ENCODE peak calls at places on chromosomes 6 and 20, in five cellular contexts. One of them, this sample, is unnamed.

GRCh38 chr20:49575551-49576060 is 7.7 kb upstream of the PTGIS start:
- DNase-seq in fibroblast of lung: peak
- DNase-seq in GM13976: no peak
- DNase-seq in nephron progenitor cell: no peak
- DNase-seq in osteocyte: no peak
- DNase-seq in this sample: no peak

GRCh38 chr6:27532820-27533538 is 60.1 kb upstream of the ZNF184 start:
- DNase-seq in fibroblast of lung: peak
- DNase-seq in GM13976: no peak
- DNase-seq in nephron progenitor cell: peak
- DNase-seq in osteocyte: no peak
- DNase-seq in this sample: no peak

GRCh38 chr6:19836799-19837510 is at the start of gene ID4:
- DNase-seq in fibroblast of lung: peak
- DNase-seq in GM13976: no peak
- DNase-seq in nephron progenitor cell: peak
- DNase-seq in osteocyte: peak
- DNase-seq in this sample: peak

GRCh38 chr20:34586488-34587163 is 28.1 kb downstream of the MAP1LC3A start:
- DNase-seq in fibroblast of lung: no peak
- DNase-seq in GM13976: no peak
- DNase-seq in nephron progenitor cell: no peak
- DNase-seq in osteocyte: peak
- DNase-seq in this sample: no peak

GRCh38 chr6:36024154-36024760 is at the start of gene SLC26A8:
- DNase-seq in fibroblast of lung: no peak
- DNase-seq in GM13976: peak
- DNase-seq in nephron progenitor cell: peak
- DNase-seq in osteocyte: peak
- DNase-seq in this sample: no peak

GRCh38 chr6:82015043-82015442 is 232.5 kb downstream of the IBTK start:
- DNase-seq in fibroblast of lung: peak
- DNase-seq in GM13976: no peak
- DNase-seq in nephron progenitor cell: no peak
- DNase-seq in osteocyte: no peak
- DNase-seq in this sample: no peak

GRCh38 chr6:79450984-79451383 is 86.2 kb downstream of the LCA5 start:
- DNase-seq in fibroblast of lung: no peak
- DNase-seq in GM13976: no peak
- DNase-seq in nephron progenitor cell: no peak
- DNase-seq in osteocyte: no peak
- DNase-seq in this sample: no peak

GRCh38 chr6:144150673-144151009 is 324 bp downstream of the STX11 start:
- DNase-seq in fibroblast of lung: peak
- DNase-seq in GM13976: peak
- DNase-seq in nephron progenitor cell: no peak
- DNase-seq in osteocyte: no peak
- DNase-seq in this sample: no peak

GRCh38 chr6:16544521-16544920 is 216.7 kb downstream of the ATXN1 start:
- DNase-seq in fibroblast of lung: no peak
- DNase-seq in GM13976: no peak
- DNase-seq in nephron progenitor cell: no peak
- DNase-seq in osteocyte: no peak
- DNase-seq in this sample: no peak

GRCh38 chr6:149080511-149080910 is 237.0 kb upstream of the TAB2 start:
- DNase-seq in fibroblast of lung: peak
- DNase-seq in GM13976: no peak
- DNase-seq in nephron progenitor cell: no peak
- DNase-seq in osteocyte: no peak
- DNase-seq in this sample: no peak

GRCh38 chr20:2133318-2134183 is 31.9 kb downstream of the STK35 start:
- DNase-seq in fibroblast of lung: peak
- DNase-seq in GM13976: no peak
- DNase-seq in nephron progenitor cell: no peak
- DNase-seq in osteocyte: no peak
- DNase-seq in this sample: no peak

GRCh38 chr20:52340036-52340634 is 148.6 kb upstream of the ZFP64 start:
- DNase-seq in fibroblast of lung: no peak
- DNase-seq in GM13976: no peak
- DNase-seq in nephron progenitor cell: no peak
- DNase-seq in osteocyte: no peak
- DNase-seq in this sample: no peak

GRCh38 chr6:112781236-112781635 is 434.1 kb downstream of the RFPL4B start:
- DNase-seq in fibroblast of lung: peak
- DNase-seq in GM13976: no peak
- DNase-seq in nephron progenitor cell: peak
- DNase-seq in osteocyte: no peak
- DNase-seq in this sample: no peak

GRCh38 chr6:33822575-33823395 is 19.0 kb upstream of the MLN start:
- DNase-seq in fibroblast of lung: no peak
- DNase-seq in GM13976: no peak
- DNase-seq in nephron progenitor cell: peak
- DNase-seq in osteocyte: no peak
- DNase-seq in this sample: no peak

GRCh38 chr20:32052792-32053362 is 835 bp downstream of the HCK start:
- DNase-seq in fibroblast of lung: no peak
- DNase-seq in GM13976: peak
- DNase-seq in nephron progenitor cell: no peak
- DNase-seq in osteocyte: no peak
- DNase-seq in this sample: no peak

GRCh38 chr20:57069442-57069841 is 197.0 kb downstream of the BMP7 start:
- DNase-seq in fibroblast of lung: no peak
- DNase-seq in GM13976: no peak
- DNase-seq in nephron progenitor cell: no peak
- DNase-seq in osteocyte: no peak
- DNase-seq in this sample: no peak

GRCh38 chr6:11700118-11700718 is 78.4 kb downstream of the ADTRP start:
- DNase-seq in fibroblast of lung: peak
- DNase-seq in GM13976: no peak
- DNase-seq in nephron progenitor cell: no peak
- DNase-seq in osteocyte: no peak
- DNase-seq in this sample: no peak

GRCh38 chr6:118263929-118264486 is 284.1 kb upstream of the PLN start:
- DNase-seq in fibroblast of lung: peak
- DNase-seq in GM13976: peak
- DNase-seq in nephron progenitor cell: peak
- DNase-seq in osteocyte: no peak
- DNase-seq in this sample: no peak

GRCh38 chr6:99282479-99283062 is 66.9 kb downstream of the FAXC start:
- DNase-seq in fibroblast of lung: peak
- DNase-seq in GM13976: peak
- DNase-seq in nephron progenitor cell: no peak
- DNase-seq in osteocyte: no peak
- DNase-seq in this sample: no peak

GRCh38 chr6:144675231-144675861 is 390.2 kb downstream of the UTRN start:
- DNase-seq in fibroblast of lung: peak
- DNase-seq in GM13976: no peak
- DNase-seq in nephron progenitor cell: no peak
- DNase-seq in osteocyte: no peak
- DNase-seq in this sample: no peak

GRCh38 chr20:25623225-25623735 is 534 bp downstream of the NANP start:
- DNase-seq in fibroblast of lung: peak
- DNase-seq in GM13976: no peak
- DNase-seq in nephron progenitor cell: peak
- DNase-seq in osteocyte: no peak
- DNase-seq in this sample: peak

GRCh38 chr20:38406476-38406875 is 28.7 kb downstream of the SNHG17 start:
- DNase-seq in fibroblast of lung: no peak
- DNase-seq in GM13976: no peak
- DNase-seq in nephron progenitor cell: no peak
- DNase-seq in osteocyte: no peak
- DNase-seq in this sample: no peak

GRCh38 chr6:116945809-116946208 is 68.8 kb downstream of the RFX6 start:
- DNase-seq in fibroblast of lung: peak
- DNase-seq in GM13976: no peak
- DNase-seq in nephron progenitor cell: no peak
- DNase-seq in osteocyte: no peak
- DNase-seq in this sample: no peak

GRCh38 chr6:90458353-90459224 is 128.3 kb downstream of the MAP3K7 start:
- DNase-seq in fibroblast of lung: peak
- DNase-seq in GM13976: no peak
- DNase-seq in nephron progenitor cell: no peak
- DNase-seq in osteocyte: no peak
- DNase-seq in this sample: no peak

GRCh38 chr20:40945754-40946451 is 82.7 kb upstream of the TOP1 start:
- DNase-seq in fibroblast of lung: peak
- DNase-seq in GM13976: peak
- DNase-seq in nephron progenitor cell: peak
- DNase-seq in osteocyte: no peak
- DNase-seq in this sample: peak

GRCh38 chr20:63202811-63203526 is 13.0 kb downstream of the YTHDF1 start:
- DNase-seq in fibroblast of lung: no peak
- DNase-seq in GM13976: no peak
- DNase-seq in nephron progenitor cell: no peak
- DNase-seq in osteocyte: no peak
- DNase-seq in this sample: no peak
- TF ChIP-seq CTCF in fibroblast of lung: no peak
- TF ChIP-seq CTCF in GM13976: no peak
- TF ChIP-seq CTCF in nephron progenitor cell: no peak
- TF ChIP-seq CTCF in osteocyte: no peak
- TF ChIP-seq CTCF in this sample: no peak

DNA sequence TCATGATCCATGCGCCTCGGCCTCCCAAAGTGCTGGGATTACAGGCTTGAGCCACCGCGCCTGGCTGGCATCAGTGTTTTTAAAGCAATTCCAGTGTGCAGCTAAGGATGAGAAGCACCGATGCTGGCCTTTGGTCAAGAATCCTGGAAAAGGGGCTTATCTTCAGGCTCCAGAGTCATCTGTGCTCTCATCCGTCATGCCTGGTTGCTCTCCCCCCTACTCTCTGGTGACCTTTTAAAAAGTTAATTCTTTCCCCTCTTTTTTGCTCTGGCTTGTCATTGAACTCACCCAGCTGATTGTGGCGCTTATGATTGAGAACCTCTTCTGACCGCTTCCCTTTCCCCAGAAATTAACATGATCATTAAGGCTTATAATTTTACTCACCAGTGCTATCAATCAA is 28.7 kb downstream of the NR2E1 start:
- DNase-seq in fibroblast of lung: no peak
- DNase-seq in GM13976: no peak
- DNase-seq in nephron progenitor cell: no peak
- DNase-seq in osteocyte: peak
- DNase-seq in this sample: no peak
- TF ChIP-seq CTCF in fibroblast of lung: no peak
- TF ChIP-seq CTCF in GM13976: no peak
- TF ChIP-seq CTCF in nephron progenitor cell: no peak
- TF ChIP-seq CTCF in osteocyte: no peak
- TF ChIP-seq CTCF in this sample: no peak

GRCh38 chr6:74873911-74874310 is 331.9 kb downstream of the COL12A1 start:
- DNase-seq in fibroblast of lung: peak
- DNase-seq in GM13976: no peak
- DNase-seq in nephron progenitor cell: no peak
- DNase-seq in osteocyte: no peak
- DNase-seq in this sample: no peak

GRCh38 chr6:74871757-74872156 is 334.1 kb downstream of the COL12A1 start:
- DNase-seq in fibroblast of lung: peak
- DNase-seq in GM13976: no peak
- DNase-seq in nephron progenitor cell: no peak
- DNase-seq in osteocyte: no peak
- DNase-seq in this sample: no peak

GRCh38 chr6:74872754-74873446 is 333.0 kb downstream of the COL12A1 start:
- DNase-seq in fibroblast of lung: no peak
- DNase-seq in GM13976: no peak
- DNase-seq in nephron progenitor cell: no peak
- DNase-seq in osteocyte: no peak
- DNase-seq in this sample: no peak

GRCh38 chr6:74867286-74867685 is 338.6 kb downstream of the COL12A1 start:
- DNase-seq in fibroblast of lung: peak
- DNase-seq in GM13976: no peak
- DNase-seq in nephron progenitor cell: no peak
- DNase-seq in osteocyte: no peak
- DNase-seq in this sample: no peak

DNA sequence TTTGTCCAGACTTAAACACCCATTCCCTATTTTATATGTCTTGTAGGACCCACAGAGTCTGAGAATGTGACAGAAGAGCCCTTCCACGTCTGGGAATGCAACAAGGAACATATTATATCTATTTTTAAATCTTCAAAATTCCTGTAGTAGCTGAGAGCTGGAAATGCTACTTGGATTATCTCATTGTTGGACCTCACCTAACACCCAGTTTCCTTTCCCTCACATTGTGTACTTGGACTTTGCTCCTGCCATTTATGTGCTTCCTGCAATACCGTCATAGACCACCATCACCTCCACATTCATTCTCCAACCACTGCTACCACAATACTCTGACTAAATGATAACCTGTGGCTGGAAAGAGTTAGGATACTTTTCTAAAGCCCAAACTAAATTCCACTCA is 335.4 kb downstream of the COL12A1 start:
- DNase-seq in fibroblast of lung: peak
- DNase-seq in GM13976: no peak
- DNase-seq in nephron progenitor cell: no peak
- DNase-seq in osteocyte: no peak
- DNase-seq in this sample: no peak
- TF ChIP-seq CTCF in fibroblast of lung: no peak
- TF ChIP-seq CTCF in GM13976: no peak
- TF ChIP-seq CTCF in nephron progenitor cell: no peak
- TF ChIP-seq CTCF in osteocyte: peak
- TF ChIP-seq CTCF in this sample: peak

GRCh38 chr6:130296854-130297253 is 69.0 kb upstream of the TMEM200A start:
- DNase-seq in fibroblast of lung: no peak
- DNase-seq in GM13976: no peak
- DNase-seq in nephron progenitor cell: no peak
- DNase-seq in osteocyte: no peak
- DNase-seq in this sample: no peak
- TF ChIP-seq CTCF in fibroblast of lung: no peak
- TF ChIP-seq CTCF in GM13976: no peak
- TF ChIP-seq CTCF in nephron progenitor cell: no peak
- TF ChIP-seq CTCF in osteocyte: no peak
- TF ChIP-seq CTCF in this sample: no peak

GRCh38 chr6:64326939-64327338 is 691.3 kb downstream of the PHF3 start:
- DNase-seq in fibroblast of lung: no peak
- DNase-seq in GM13976: no peak
- DNase-seq in nephron progenitor cell: no peak
- DNase-seq in osteocyte: no peak
- DNase-seq in this sample: no peak

GRCh38 chr6:64334646-64335045 is 699.0 kb downstream of the PHF3 start:
- DNase-seq in fibroblast of lung: no peak
- DNase-seq in GM13976: no peak
- DNase-seq in nephron progenitor cell: no peak
- DNase-seq in osteocyte: no peak
- DNase-seq in this sample: no peak

GRCh38 chr6:64325093-64325492 is 689.5 kb downstream of the PHF3 start:
- DNase-seq in fibroblast of lung: no peak
- DNase-seq in GM13976: no peak
- DNase-seq in nephron progenitor cell: no peak
- DNase-seq in osteocyte: no peak
- DNase-seq in this sample: no peak

GRCh38 chr6:64335195-64335594 is 699.6 kb downstream of the PHF3 start:
- DNase-seq in fibroblast of lung: no peak
- DNase-seq in GM13976: no peak
- DNase-seq in nephron progenitor cell: no peak
- DNase-seq in osteocyte: no peak
- DNase-seq in this sample: no peak

GRCh38 chr6:64330694-64331309 is 695.2 kb downstream of the PHF3 start:
- DNase-seq in fibroblast of lung: peak
- DNase-seq in GM13976: no peak
- DNase-seq in nephron progenitor cell: peak
- DNase-seq in osteocyte: no peak
- DNase-seq in this sample: peak
- TF ChIP-seq CTCF in fibroblast of lung: peak
- TF ChIP-seq CTCF in GM13976: peak
- TF ChIP-seq CTCF in nephron progenitor cell: peak
- TF ChIP-seq CTCF in osteocyte: peak
- TF ChIP-seq CTCF in this sample: peak

GRCh38 chr6:32096394-32097258 is 12.5 kb downstream of the TNXB start:
- DNase-seq in fibroblast of lung: no peak
- DNase-seq in GM13976: no peak
- DNase-seq in nephron progenitor cell: no peak
- DNase-seq in osteocyte: no peak
- DNase-seq in this sample: no peak
- TF ChIP-seq CTCF in fibroblast of lung: no peak
- TF ChIP-seq CTCF in GM13976: no peak
- TF ChIP-seq CTCF in nephron progenitor cell: no peak
- TF ChIP-seq CTCF in osteocyte: no peak
- TF ChIP-seq CTCF in this sample: no peak